ENCODE peak calls at places on chromosomes 1 and 21, in four cellular contexts. M is fibroblast of lung, X is skeletal muscle cell, F is psoas muscle. T is an unnamed sample.

GRCh38 chr1:234972411-234973191 is 156.0 kb downstream of the TOMM20 start:
- DNase-seq in M (peak; percentile 60), X (no peak), F (no peak), T (no peak)

GRCh38 chr1:182861994-182862393 is 22.8 kb downstream of the DHX9 start:
- DNase-seq in M (peak; percentile 75), X (no peak), F (no peak), T (no peak)

GRCh38 chr1:44326066-44326701 is 28.9 kb downstream of the ERI3 start:
- DNase-seq in M (peak; percentile 52), X (no peak), F (no peak), T (no peak)

GRCh38 chr1:238624786-238625185 is 734.1 kb upstream of the ZP4 start:
- DNase-seq in M (peak; percentile 26), X (no peak), F (no peak), T (no peak)

GRCh38 chr1:62237950-62238374 is 43.3 kb downstream of the L1TD1 start:
- DNase-seq in M (no peak), X (no peak), F (no peak), T (no peak)

GRCh38 chr1:147741075-147741474 is 19.3 kb downstream of the GJA5 start:
- DNase-seq in M (no peak), X (no peak), F (no peak), T (no peak)

GRCh38 chr1:183932412-183932811 is 105.1 kb downstream of the COLGALT2 start:
- DNase-seq in M (peak; percentile 93), X (peak; percentile 83), F (peak; percentile 91), T (no peak)

GRCh38 chr1:23478896-23479790 is 4.8 kb downstream of the ASAP3 start:
- DNase-seq in M (peak; percentile 84), X (peak; percentile 66), F (peak; percentile 96), T (no peak)

GRCh38 chr1:27296773-27297214 is 25.2 kb upstream of the TMEM222 start:
- DNase-seq in M (peak; percentile 42), X (no peak), F (peak; percentile 87), T (peak; percentile 56)

GRCh38 chr1:109425391-109425790 is 857 bp downstream of the PSMA5 start:
- DNase-seq in M (peak; percentile 14), X (no peak), F (no peak), T (no peak)

GRCh38 chr1:244224487-244225430 is 173.7 kb downstream of the ZBTB18 start:
- DNase-seq in M (no peak), X (no peak), F (no peak), T (no peak)

GRCh38 chr1:226404904-226405222 is 3.0 kb downstream of the PARP1 start:
- DNase-seq in M (no peak), X (no peak), F (no peak), T (no peak)

GRCh38 chr1:220926146-220926545 is 46.9 kb downstream of the HLX start:
- DNase-seq in M (no peak), X (peak; percentile 94), F (peak; percentile 54), T (no peak)

GRCh38 chr1:92484171-92484471 is 2.6 kb downstream of the GFI1 start:
- DNase-seq in M (no peak), X (no peak), F (no peak), T (no peak)

GRCh38 chr1:226062558-226063361 is at the start of gene H3-3A:
- DNase-seq in M (peak; percentile 86), X (peak; percentile 78), F (peak; percentile 100), T (peak; percentile 96)

GRCh38 chr21:25561668-25562641 is 45.3 kb downstream of the MRPL39 start:
- DNase-seq in M (peak; percentile 82), X (peak; percentile 46), F (peak; percentile 70), T (peak; percentile 59)

GRCh38 chr1:55781944-55782482 is 566.8 kb upstream of the USP24 start:
- DNase-seq in M (peak; percentile 96), X (peak; percentile 82), F (no peak), T (no peak)

GRCh38 chr1:236063919-236064673 is 794 bp downstream of the NID1 start:
- DNase-seq in M (peak; percentile 68), X (no peak), F (peak; percentile 68), T (no peak)

GRCh38 chr1:9687876-9688582 is 36.5 kb downstream of the PIK3CD start:
- DNase-seq in M (peak; percentile 36), X (no peak), F (peak; percentile 27), T (no peak)

GRCh38 chr1:97989094-97989680 is 68.4 kb upstream of the DPYD start:
- DNase-seq in M (peak; percentile 42), X (no peak), F (no peak), T (no peak)

GRCh38 chr1:20530901-20531300 is 21.5 kb upstream of the FAM43B start:
- DNase-seq in M (no peak), X (no peak), F (no peak), T (no peak)

GRCh38 chr1:110438883-110439282 is 12.1 kb upstream of the PROK1 start:
- DNase-seq in M (peak; percentile 12), X (no peak), F (no peak), T (no peak)

GRCh38 chr1:39826583-39826982 is 37.9 kb upstream of the BMP8B start:
- DNase-seq in M (no peak), X (no peak), F (no peak), T (no peak)

GRCh38 chr1:118986839-118987430 is 1.2 kb downstream of the TBX15 start:
- DNase-seq in M (no peak), X (no peak), F (peak; percentile 71), T (no peak)

GRCh38 chr1:118984990-118985608 is 3.0 kb downstream of the TBX15 start:
- DNase-seq in M (no peak), X (no peak), F (no peak), T (no peak)

GRCh38 chr1:118985611-118986290 is 2.4 kb downstream of the TBX15 start:
- DNase-seq in M (no peak), X (no peak), F (no peak), T (no peak)

GRCh38 chr1:118987431-118988185 is 535 bp downstream of the TBX15 start:
- DNase-seq in M (no peak), X (no peak), F (peak; percentile 85), T (no peak)

GRCh38 chr1:118986291-118986838 is 1.8 kb downstream of the TBX15 start:
- DNase-seq in M (no peak), X (no peak), F (peak; percentile 80), T (no peak)
- H3K4me3 ChIP-seq in M (no peak overlapping the region), X (peak overlapping the region; percentile 73), F (peak overlapping the region; percentile 71), T (no peak overlapping the region)

GRCh38 chr1:214329456-214330220 is 48.7 kb downstream of the SMYD2 start:
- DNase-seq in M (no peak), X (no peak), F (no peak), T (no peak)

GRCh38 chr1:214328770-214329455 is 48.0 kb downstream of the SMYD2 start:
- DNase-seq in M (peak; percentile 63), X (no peak), F (peak; percentile 89), T (peak; percentile 83)

GRCh38 chr1:214330715-214331114 is 49.8 kb downstream of the SMYD2 start:
- DNase-seq in M (no peak), X (no peak), F (no peak), T (no peak)

GRCh38 chr1:214331180-214331579 is 50.2 kb downstream of the SMYD2 start:
- DNase-seq in M (no peak), X (no peak), F (no peak), T (no peak)

GRCh38 chr1:214330240-214330639 is 49.3 kb downstream of the SMYD2 start:
- DNase-seq in M (no peak), X (no peak), F (no peak), T (no peak)
- H3K4me3 ChIP-seq in M (no peak overlapping the region), X (no peak overlapping the region), F (no peak overlapping the region), T (no peak overlapping the region)

DNA sequence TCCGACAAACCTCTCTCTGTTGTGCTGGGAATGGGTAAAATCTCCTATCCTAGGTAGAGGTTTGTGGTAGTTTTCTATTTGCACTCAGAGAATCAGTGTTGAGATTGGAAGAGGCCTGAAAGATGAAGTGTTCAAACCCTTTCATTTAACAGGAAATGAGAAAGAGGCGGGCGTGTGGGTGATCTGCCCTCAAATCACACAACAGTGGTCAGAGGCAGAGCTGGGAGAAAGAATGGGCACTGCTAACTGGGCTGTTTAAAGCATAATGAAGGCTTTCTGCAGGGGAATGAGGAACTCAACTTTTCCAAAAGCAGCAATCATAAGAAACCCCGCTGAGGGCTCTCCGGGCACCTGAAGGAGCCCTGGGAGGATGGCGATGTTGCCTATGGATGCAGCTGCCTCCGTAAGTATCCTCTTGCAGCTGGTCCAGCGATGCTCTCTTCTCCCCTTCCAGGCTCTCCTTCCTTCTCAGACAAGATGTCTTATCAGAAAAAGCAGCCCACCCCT is 1.0 kb downstream of the LORICRIN start:
- DNase-seq in M (peak; percentile 11), X (no peak), F (no peak), T (no peak)
- H3K4me3 ChIP-seq in M (no peak overlapping the region), X (no peak overlapping the region), F (no peak overlapping the region), T (no peak overlapping the region)

GRCh38 chr1:152543808-152544207 is 22.8 kb downstream of the LCE3E start:
- DNase-seq in M (no peak), X (no peak), F (no peak), T (peak; percentile 4)
- H3K4me3 ChIP-seq in M (no peak overlapping the region), X (no peak overlapping the region), F (no peak overlapping the region), T (no peak overlapping the region)

DNA sequence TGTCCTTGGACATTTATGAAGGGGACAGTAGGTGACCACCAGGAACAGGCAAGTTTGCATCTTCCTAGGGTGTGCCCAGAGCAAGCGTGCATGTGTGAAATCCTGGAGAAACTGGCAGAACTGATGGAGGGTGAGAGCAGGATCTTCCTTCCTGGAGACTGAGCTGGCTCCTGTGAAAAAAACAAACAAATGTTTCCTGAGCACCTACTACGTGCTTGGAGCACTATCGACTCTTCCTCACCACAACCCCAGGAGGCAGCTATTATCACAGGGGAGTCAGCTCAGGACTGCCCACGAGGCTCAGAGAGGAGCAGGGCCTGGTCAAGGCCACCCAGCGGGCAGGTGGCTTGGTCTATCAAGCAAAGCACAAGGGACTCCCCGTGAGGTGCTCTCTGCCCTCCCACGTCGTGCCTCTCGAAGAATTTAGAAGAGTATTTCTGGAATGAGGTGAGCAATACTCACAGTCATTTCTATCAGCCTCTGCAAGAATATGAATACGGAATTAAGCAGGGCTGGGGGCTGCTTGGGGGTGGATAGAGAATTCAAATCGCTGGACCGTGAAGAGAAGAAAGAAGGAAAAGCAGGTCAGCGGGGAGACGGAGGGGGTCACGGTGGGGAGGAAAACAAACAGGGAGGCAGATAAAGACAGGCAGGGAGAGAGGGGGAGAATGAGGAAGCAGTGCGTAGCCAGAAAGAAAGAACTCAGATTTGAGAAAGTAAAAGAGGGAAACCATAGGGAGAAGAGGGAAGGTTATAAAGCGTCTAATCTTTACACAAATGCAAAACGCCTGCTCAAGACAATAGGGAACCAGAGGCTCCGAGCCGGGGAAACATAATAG is 1.8 kb upstream of the EDN2 start:
- DNase-seq in M (peak; percentile 91), X (no peak), F (peak; percentile 29), T (no peak)
- H3K4me3 ChIP-seq in M (no peak overlapping the region), X (no peak overlapping the region), F (no peak overlapping the region), T (no peak overlapping the region)

GRCh38 chr1:246680180-246680579 is 44.0 kb upstream of the SCCPDH start:
- DNase-seq in M (peak; percentile 20), X (no peak), F (no peak), T (no peak)
- H3K4me3 ChIP-seq in M (no peak overlapping the region), X (no peak overlapping the region), F (no peak overlapping the region), T (no peak overlapping the region)